ENCODE peak calls at places on chromosomes 11 and 22, in four cellular contexts. X, H, L and T are unnamed samples.
A peak's percentile ranks its signal among the peaks of the same experiment; 100 is the strongest.

GRCh38 chr11:64231536-64231935 is 1.2 kb downstream of the DNAJC4 start:
- DNase-seq in X (no peak), H (no peak), L (no peak), T (no peak)

GRCh38 chr11:1836011-1836945 is 1.5 kb downstream of the SYT8 start:
- DNase-seq in X (no peak), H (no peak), L (no peak), T (no peak)

GRCh38 chr11:31903225-31904074 is 92.3 kb upstream of the PAX6 start:
- DNase-seq in X (no peak), H (no peak), L (no peak), T (no peak)

GRCh38 chr11:1054143-1055108 is 17.9 kb upstream of the MUC6 start:
- DNase-seq in X (no peak), H (peak; percentile 49), L (no peak), T (peak; percentile 53)

GRCh38 chr11:31804439-31805036 is 6.6 kb downstream of the PAX6 start:
- DNase-seq in X (no peak), H (no peak), L (peak; percentile 66), T (no peak)

GRCh38 chr22:20967697-20968201 is 694 bp downstream of the AIFM3 start:
- DNase-seq in X (no peak), H (no peak), L (peak; percentile 74), T (peak; percentile 14)

GRCh38 chr22:49663823-49664222 is 163.8 kb downstream of the BRD1 start:
- DNase-seq in X (no peak), H (peak; percentile 30), L (no peak), T (no peak)

GRCh38 chr11:13944801-13945505 is 17.6 kb upstream of the SPON1 start:
- DNase-seq in X (no peak), H (no peak), L (peak; percentile 24), T (peak; percentile 79)

GRCh38 chr22:26942301-26942927 is 285.0 kb downstream of the MIAT start:
- DNase-seq in X (no peak), H (no peak), L (peak; percentile 63), T (no peak)

GRCh38 chr11:73286240-73286810 is 14.2 kb downstream of the P2RY6 start:
- DNase-seq in X (no peak), H (no peak), L (no peak), T (no peak)

GRCh38 chr11:707817-708420 is 1.9 kb downstream of the EPS8L2 start:
- DNase-seq in X (no peak), H (no peak), L (peak; percentile 35), T (no peak)

GRCh38 chr11:126465573-126466287 is 110.2 kb downstream of the ST3GAL4 start:
- DNase-seq in X (no peak), H (no peak), L (no peak), T (peak; percentile 86)

GRCh38 chr22:22215659-22216449 is 28.7 kb upstream of the VPREB1 start:
- DNase-seq in X (no peak), H (no peak), L (no peak), T (no peak)

GRCh38 chr11:420911-421321 is 6.1 kb upstream of the SIGIRR start:
- DNase-seq in X (no peak), H (no peak), L (no peak), T (no peak)

GRCh38 chr11:14029971-14030531 is 67.5 kb downstream of the SPON1 start:
- DNase-seq in X (no peak), H (peak; percentile 72), L (no peak), T (peak; percentile 94)

GRCh38 chr11:116787786-116788486 is at the start of gene ZPR1:
- DNase-seq in X (peak; percentile 18), H (peak; percentile 90), L (peak; percentile 73), T (peak; percentile 80)

GRCh38 chr11:68214173-68215086 is 1.3 kb upstream of the KMT5B start:
- DNase-seq in X (no peak), H (peak; percentile 67), L (peak; percentile 62), T (peak; percentile 69)

GRCh38 chr11:116275634-116276033 is 497.2 kb downstream of the BUD13 start:
- DNase-seq in X (no peak), H (no peak), L (no peak), T (peak; percentile 26)

GRCh38 chr11:64007160-64007628 is 21.0 kb downstream of the OTUB1 start:
- DNase-seq in X (no peak), H (peak; percentile 69), L (peak; percentile 70), T (peak; percentile 68)

GRCh38 chr11:1504164-1504563 is 17.6 kb upstream of the MOB2 start:
- DNase-seq in X (no peak), H (no peak), L (no peak), T (no peak)

GRCh38 chr11:113147249-113147648 is 167.1 kb upstream of the TTC12 start:
- DNase-seq in X (no peak), H (no peak), L (peak; percentile 67), T (peak; percentile 100)

GRCh38 chr11:44621140-44621681 is 55.7 kb downstream of the CD82 start:
- DNase-seq in X (no peak), H (peak; percentile 86), L (peak; percentile 87), T (peak; percentile 86)

GRCh38 chr22:42169055-42169469 is 38.5 kb upstream of the CYP2D6 start:
- DNase-seq in X (no peak), H (peak; percentile 81), L (peak; percentile 89), T (peak; percentile 80)

GRCh38 chr22:39352301-39352867 is 2.6 kb downstream of the SYNGR1 start:
- DNase-seq in X (no peak), H (no peak), L (no peak), T (no peak)

GRCh38 chr11:9862981-9863380 is 199.1 kb downstream of the SWAP70 start:
- DNase-seq in X (no peak), H (no peak), L (no peak), T (peak; percentile 76)

GRCh38 chr11:124762077-124762623 is at the start of gene ESAM:
- DNase-seq in X (no peak), H (no peak), L (peak; percentile 72), T (peak; percentile 61)

GRCh38 chr22:43011079-43011478 is 3.9 kb downstream of the PACSIN2 start:
- DNase-seq in X (no peak), H (no peak), L (no peak), T (no peak)

GRCh38 chr22:46793497-46793896 is 31.0 kb downstream of the TBC1D22A start:
- DNase-seq in X (no peak), H (no peak), L (no peak), T (no peak)

GRCh38 chr11:64884019-64884418 is 5.6 kb upstream of the EHD1 start:
- DNase-seq in X (no peak), H (no peak), L (no peak), T (no peak)

GRCh38 chr11:33847251-33847650 is 44.6 kb downstream of the LMO2 start:
- DNase-seq in X (no peak), H (no peak), L (no peak), T (no peak)

GRCh38 chr11:125621995-125622394 is 3.0 kb upstream of the CHEK1 start:
- DNase-seq in X (no peak), H (no peak), L (no peak), T (peak; percentile 4)

GRCh38 chr11:69166186-69167115 is 10.7 kb downstream of the SMIM38 start:
- DNase-seq in X (peak; percentile 62), H (no peak), L (peak; percentile 34), T (peak; percentile 45)